ENCODE peak calls at places on chromosomes 11 and 22, in four cellular contexts. One of them, this sample, is unnamed.

GRCh38 chr11:17979770-17980371 is 33.0 kb downstream of the SERGEF start:
- DNase-seq in HepG2: peak
- DNase-seq in GM12878: no peak
- DNase-seq in K562: peak
- DNase-seq in this sample: peak

GRCh38 chr11:129023968-129024676 is 81.5 kb upstream of the TP53AIP1 start:
- DNase-seq in GM12878: no peak
- DNase-seq in K562: no peak
- DNase-seq in HepG2: no peak
- DNase-seq in this sample: no peak

GRCh38 chr11:68411501-68411991 is 49.0 kb upstream of the PPP6R3 start:
- DNase-seq in HepG2: no peak
- DNase-seq in K562: no peak
- DNase-seq in GM12878: no peak
- DNase-seq in this sample: no peak

GRCh38 chr11:102010776-102011500 is 36.3 kb upstream of the CFAP300 start:
- DNase-seq in HepG2: peak
- DNase-seq in K562: peak
- DNase-seq in GM12878: no peak
- DNase-seq in this sample: peak

GRCh38 chr11:107427569-107428180 is 29.9 kb downstream of the CWF19L2 start:
- DNase-seq in GM12878: no peak
- DNase-seq in K562: peak
- DNase-seq in HepG2: peak
- DNase-seq in this sample: no peak

GRCh38 chr11:132607575-132607974 is 924.7 kb downstream of the OPCML start:
- DNase-seq in GM12878: no peak
- DNase-seq in HepG2: no peak
- DNase-seq in K562: no peak
- DNase-seq in this sample: no peak

GRCh38 chr11:77633856-77634425 is 3.7 kb downstream of the CLNS1A start:
- DNase-seq in K562: no peak
- DNase-seq in GM12878: no peak
- DNase-seq in HepG2: no peak
- DNase-seq in this sample: no peak

GRCh38 chr11:18721576-18722292 is 4.3 kb downstream of the IGSF22 start:
- DNase-seq in K562: peak
- DNase-seq in GM12878: no peak
- DNase-seq in HepG2: no peak
- DNase-seq in this sample: peak

GRCh38 chr11:70338594-70338993 is 59.7 kb upstream of the CTTN start:
- DNase-seq in GM12878: no peak
- DNase-seq in HepG2: no peak
- DNase-seq in K562: no peak
- DNase-seq in this sample: no peak

GRCh38 chr11:120748485-120748814 is 236.9 kb downstream of the GRIK4 start:
- DNase-seq in HepG2: no peak
- DNase-seq in K562: no peak
- DNase-seq in GM12878: no peak
- DNase-seq in this sample: no peak

GRCh38 chr22:39703890-39704658 is 133.5 kb downstream of the CACNA1I start:
- DNase-seq in GM12878: no peak
- DNase-seq in K562: no peak
- DNase-seq in HepG2: no peak
- DNase-seq in this sample: no peak

GRCh38 chr11:94424662-94425061 is 23.4 kb upstream of the GPR83 start:
- DNase-seq in GM12878: no peak
- DNase-seq in K562: no peak
- DNase-seq in HepG2: no peak
- DNase-seq in this sample: no peak

GRCh38 chr11:73240190-73240781 is 22.2 kb downstream of the P2RY2 start:
- DNase-seq in HepG2: no peak
- DNase-seq in GM12878: no peak
- DNase-seq in K562: no peak
- DNase-seq in this sample: no peak

GRCh38 chr11:45037425-45038005 is 86.8 kb upstream of the TP53I11 start:
- DNase-seq in GM12878: no peak
- DNase-seq in K562: no peak
- DNase-seq in HepG2: no peak
- DNase-seq in this sample: no peak

GRCh38 chr11:86941871-86942208 is 13.4 kb downstream of the FZD4 start:
- DNase-seq in GM12878: no peak
- DNase-seq in HepG2: no peak
- DNase-seq in K562: no peak
- DNase-seq in this sample: no peak

GRCh38 chr22:37338539-37339246 is 56.4 kb downstream of the CYTH4 start:
- DNase-seq in K562: no peak
- DNase-seq in GM12878: no peak
- DNase-seq in HepG2: no peak
- DNase-seq in this sample: no peak

GRCh38 chr11:112219476-112220232 is 6.6 kb upstream of the PTS start:
- DNase-seq in K562: peak
- DNase-seq in HepG2: peak
- DNase-seq in GM12878: peak
- DNase-seq in this sample: peak

GRCh38 chr11:100576044-100577021 is 110.8 kb upstream of the ARHGAP42 start:
- DNase-seq in HepG2: peak
- DNase-seq in GM12878: peak
- DNase-seq in K562: peak
- DNase-seq in this sample: peak

GRCh38 chr22:42648368-42649260 is 578 bp downstream of the CYB5R3 start:
- DNase-seq in GM12878: no peak
- DNase-seq in HepG2: peak
- DNase-seq in K562: peak
- DNase-seq in this sample: peak

GRCh38 chr11:26753738-26754504 is 32.1 kb upstream of the SLC5A12 start:
- DNase-seq in K562: peak
- DNase-seq in HepG2: peak
- DNase-seq in GM12878: no peak
- DNase-seq in this sample: peak

GRCh38 chr11:2440646-2441045 is 3.7 kb downstream of the TRPM5 start:
- DNase-seq in K562: no peak
- DNase-seq in GM12878: no peak
- DNase-seq in HepG2: no peak
- DNase-seq in this sample: no peak

GRCh38 chr11:17793642-17794170 is 59.1 kb downstream of the KCNC1 start:
- DNase-seq in GM12878: no peak
- DNase-seq in HepG2: no peak
- DNase-seq in K562: no peak
- DNase-seq in this sample: no peak

GRCh38 chr11:6377902-6378694 is 12.2 kb upstream of the SMPD1 start:
- DNase-seq in K562: no peak
- DNase-seq in HepG2: no peak
- DNase-seq in GM12878: no peak
- DNase-seq in this sample: no peak

GRCh38 chr22:42901790-42902508 is 44.9 kb upstream of the ARFGAP3 start:
- DNase-seq in HepG2: no peak
- DNase-seq in K562: no peak
- DNase-seq in GM12878: no peak
- DNase-seq in this sample: no peak

GRCh38 chr22:47449508-47450270 is 687.2 kb downstream of the TBC1D22A start:
- DNase-seq in HepG2: no peak
- DNase-seq in GM12878: no peak
- DNase-seq in K562: no peak
- DNase-seq in this sample: no peak

GRCh38 chr11:11738370-11738769 is 103.4 kb upstream of the USP47 start:
- DNase-seq in K562: no peak
- DNase-seq in HepG2: no peak
- DNase-seq in GM12878: no peak
- DNase-seq in this sample: no peak

GRCh38 chr11:65488273-65489058 is 10.4 kb upstream of the MALAT1 start:
- DNase-seq in HepG2: no peak
- DNase-seq in K562: peak
- DNase-seq in GM12878: no peak
- DNase-seq in this sample: peak
- TF ChIP-seq EP300 in HepG2: no peak
- TF ChIP-seq EP300 in K562: no peak
- TF ChIP-seq EP300 in GM12878: no peak
- TF ChIP-seq EP300 in this sample: no peak

DNA sequence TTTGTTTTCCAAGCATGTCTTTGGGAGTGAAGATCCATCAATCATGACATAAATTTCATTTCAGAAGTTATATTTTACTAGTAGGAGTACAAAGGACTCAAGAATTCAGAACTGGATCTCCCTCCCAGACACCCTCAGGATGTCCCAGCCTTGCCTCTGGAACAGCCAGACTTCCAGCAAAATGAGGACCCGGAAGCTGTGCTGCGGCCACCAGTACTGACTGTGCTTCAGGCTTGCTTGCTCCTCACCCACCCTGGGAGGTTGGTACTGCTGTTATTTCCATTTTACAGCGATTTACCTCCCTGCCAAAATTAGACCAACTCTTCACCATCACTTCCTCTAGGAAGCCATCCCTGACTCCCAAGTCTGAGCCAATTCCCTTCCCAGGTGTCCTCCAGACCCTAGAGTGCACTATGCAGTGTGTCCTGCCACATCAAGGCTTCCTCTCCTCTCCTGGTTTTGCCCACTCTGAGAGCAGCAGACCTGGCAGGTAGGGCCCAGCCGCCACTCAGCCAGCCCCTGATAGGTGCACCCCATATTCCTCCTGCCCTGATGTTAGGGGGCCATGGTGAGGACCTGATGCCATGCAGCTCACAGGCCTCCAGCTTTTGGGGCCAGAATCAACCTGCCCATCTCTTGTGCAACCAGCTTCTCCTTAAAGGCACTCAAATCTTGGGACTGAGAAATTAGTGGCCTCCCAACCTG is 47.3 kb upstream of the WNT7B start:
- DNase-seq in K562: no peak
- DNase-seq in GM12878: no peak
- DNase-seq in HepG2: no peak
- DNase-seq in this sample: no peak
- TF ChIP-seq CHD4 in K562: no peak
- TF ChIP-seq CHD4 in GM12878: no peak
- TF ChIP-seq CHD4 in HepG2: no peak
- TF ChIP-seq CHD4 in this sample: no peak

GRCh38 chr11:57321996-57322880 is 2.5 kb downstream of the TNKS1BP1 start:
- DNase-seq in GM12878: no peak
- DNase-seq in HepG2: peak
- DNase-seq in K562: peak
- DNase-seq in this sample: peak
- TF ChIP-seq EP300 in GM12878: no peak
- TF ChIP-seq EP300 in HepG2: no peak
- TF ChIP-seq EP300 in K562: peak
- TF ChIP-seq EP300 in this sample: no peak

GRCh38 chr11:118998822-118999221 is 884 bp downstream of the CENATAC start:
- DNase-seq in HepG2: peak
- DNase-seq in GM12878: no peak
- DNase-seq in K562: peak
- DNase-seq in this sample: peak
- TF ChIP-seq CHD4 in HepG2: no peak
- TF ChIP-seq CHD4 in GM12878: no peak
- TF ChIP-seq CHD4 in K562: no peak
- TF ChIP-seq CHD4 in this sample: no peak

GRCh38 chr11:74612877-74613276 is 20.5 kb downstream of the POLD3 start:
- DNase-seq in K562: no peak
- DNase-seq in GM12878: no peak
- DNase-seq in HepG2: no peak
- DNase-seq in this sample: no peak

GRCh38 chr11:74615988-74616387 is 23.6 kb downstream of the POLD3 start:
- DNase-seq in HepG2: no peak
- DNase-seq in GM12878: no peak
- DNase-seq in K562: no peak
- DNase-seq in this sample: no peak

GRCh38 chr11:74615311-74615710 is 22.9 kb downstream of the POLD3 start:
- DNase-seq in GM12878: no peak
- DNase-seq in K562: peak
- DNase-seq in HepG2: no peak
- DNase-seq in this sample: no peak

GRCh38 chr11:74611369-74611861 is 19.0 kb downstream of the POLD3 start:
- DNase-seq in HepG2: peak
- DNase-seq in GM12878: no peak
- DNase-seq in K562: peak
- DNase-seq in this sample: peak
- TF ChIP-seq EP300 in HepG2: no peak
- TF ChIP-seq EP300 in GM12878: no peak
- TF ChIP-seq EP300 in K562: no peak
- TF ChIP-seq EP300 in this sample: no peak

GRCh38 chr11:57133616-57134015 is 48.1 kb upstream of the LRRC55 start:
- DNase-seq in K562: no peak
- DNase-seq in GM12878: no peak
- DNase-seq in HepG2: no peak
- DNase-seq in this sample: no peak

GRCh38 chr11:57135020-57135751 is 46.6 kb upstream of the LRRC55 start:
- DNase-seq in GM12878: no peak
- DNase-seq in HepG2: no peak
- DNase-seq in K562: no peak
- DNase-seq in this sample: no peak

GRCh38 chr11:57126766-57127400 is 54.9 kb upstream of the LRRC55 start:
- DNase-seq in HepG2: no peak
- DNase-seq in K562: peak
- DNase-seq in GM12878: no peak
- DNase-seq in this sample: no peak

GRCh38 chr11:57134284-57134683 is 47.5 kb upstream of the LRRC55 start:
- DNase-seq in HepG2: no peak
- DNase-seq in K562: no peak
- DNase-seq in GM12878: no peak
- DNase-seq in this sample: no peak

DNA sequence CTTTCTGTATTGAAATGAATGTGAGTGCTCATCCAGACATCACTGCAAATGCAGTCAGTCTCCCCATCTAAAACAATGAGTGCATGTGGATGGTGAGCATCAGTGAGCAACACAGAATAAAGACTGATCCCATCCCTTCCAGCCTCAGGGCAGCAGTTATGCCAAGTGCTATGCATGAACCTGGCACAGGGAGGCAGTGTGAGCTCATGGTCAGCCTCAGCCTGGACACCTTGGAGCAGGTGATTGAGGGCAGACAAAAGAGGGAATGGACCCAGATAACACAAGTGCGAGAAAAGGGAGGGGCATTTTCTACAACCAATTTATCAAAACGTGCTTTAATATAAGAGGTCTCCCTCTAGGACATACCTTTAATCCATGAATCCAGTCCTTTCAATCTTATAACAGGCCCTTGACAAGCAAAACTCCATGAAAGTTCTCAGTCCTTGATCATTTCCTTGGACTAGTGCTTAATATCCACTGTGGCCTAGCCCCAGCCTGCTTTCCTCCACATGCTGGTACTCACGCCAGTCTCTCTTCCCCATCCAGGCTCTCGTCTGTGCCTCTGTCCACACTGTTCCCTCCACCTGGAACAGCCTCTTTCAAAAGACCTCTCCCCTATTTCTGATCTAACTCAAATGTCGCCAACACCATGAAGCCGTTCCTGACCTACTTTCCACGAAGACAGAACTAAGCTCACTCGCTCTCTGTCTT is 50.5 kb upstream of the LRRC55 start:
- DNase-seq in K562: peak
- DNase-seq in HepG2: peak
- DNase-seq in GM12878: no peak
- DNase-seq in this sample: peak
- TF ChIP-seq CHD4 in K562: no peak
- TF ChIP-seq CHD4 in HepG2: no peak
- TF ChIP-seq CHD4 in GM12878: no peak
- TF ChIP-seq CHD4 in this sample: no peak